ENCODE peak calls at places on chromosomes 4 and X, in five cellular contexts. X is A549, M is HepG2, O is K562, Q is endothelial cell of umbilical vein. V is an unnamed sample.

GRCh38 chrX:12946838-12947544 is 27.9 kb upstream of the TMSB4X start:
- DNase-seq in O (peak; percentile 71), Q (peak; percentile 90), M (peak; percentile 47), X (peak; percentile 55), V (peak; percentile 85)

GRCh38 chr4:14701389-14701788 is 300.9 kb upstream of the CPEB2 start:
- DNase-seq in X (no peak), Q (no peak), O (no peak), M (no peak), V (no peak)

GRCh38 chrX:10636337-10636736 is 16.0 kb upstream of the MID1 start:
- DNase-seq in M (no peak), Q (peak; percentile 73), X (peak; percentile 71), O (peak; percentile 7), V (no peak)

GRCh38 chrX:100673397-100673953 is 29.5 kb downstream of the SRPX2 start:
- DNase-seq in O (no peak), M (no peak), Q (peak; percentile 65), X (no peak), V (no peak)

GRCh38 chr4:129344058-129344457 is 248.1 kb downstream of the C4orf33 start:
- DNase-seq in X (peak; percentile 13), M (peak; percentile 19), Q (peak; percentile 50), O (peak; percentile 43), V (no peak)

GRCh38 chrX:73847991-73848390 is 285.0 kb downstream of the CHIC1 start:
- DNase-seq in M (no peak), O (no peak), Q (no peak), X (no peak), V (no peak)

GRCh38 chr4:28677808-28678207 is 1817.2 kb downstream of the STIM2 start:
- DNase-seq in X (no peak), M (no peak), O (no peak), Q (no peak), V (no peak)

GRCh38 chr4:101018836-101019235 is 328.5 kb downstream of the PPP3CA start:
- DNase-seq in Q (no peak), M (no peak), O (no peak), X (no peak), V (peak; percentile 90)

GRCh38 chr4:57989430-57989829 is 879.2 kb upstream of the IGFBP7 start:
- DNase-seq in X (no peak), O (no peak), Q (no peak), M (no peak), V (no peak)

GRCh38 chr4:158630893-158631292 is 40.8 kb downstream of the C4orf46 start:
- DNase-seq in X (no peak), O (no peak), Q (peak; percentile 62), M (no peak), V (no peak)

GRCh38 chrX:69386681-69387080 is 117.4 kb upstream of the NALF2 start:
- DNase-seq in Q (no peak), M (no peak), O (no peak), X (no peak), V (no peak)

GRCh38 chr4:57064811-57065711 is 45.1 kb downstream of the IGFBP7 start:
- DNase-seq in O (no peak), X (peak; percentile 41), M (no peak), Q (peak; percentile 87), V (no peak)

GRCh38 chr4:6755088-6755753 is 27.3 kb upstream of the KIAA0232 start:
- DNase-seq in X (no peak), O (no peak), Q (no peak), M (peak; percentile 92), V (no peak)

GRCh38 chr4:87326460-87326859 is 3.8 kb upstream of the HSD17B13 start:
- DNase-seq in Q (no peak), O (no peak), X (no peak), M (no peak), V (no peak)

GRCh38 chr4:5142726-5143125 is 91.4 kb downstream of the STK32B start:
- DNase-seq in Q (peak; percentile 53), M (peak; percentile 20), O (peak; percentile 26), X (peak; percentile 16), V (no peak)

GRCh38 chr4:42331914-42332368 is 65.3 kb upstream of the SHISA3 start:
- DNase-seq in X (peak; percentile 15), M (no peak), O (no peak), Q (peak; percentile 88), V (no peak)

GRCh38 chrX:47129879-47130358 is 14.6 kb downstream of the NDUFB11 start:
- DNase-seq in X (no peak), O (no peak), Q (peak; percentile 5), M (no peak), V (no peak)

GRCh38 chr4:38612996-38613395 is 51.0 kb upstream of the KLF3 start:
- DNase-seq in X (no peak), M (no peak), O (no peak), Q (peak; percentile 56), V (no peak)

GRCh38 chr4:2336659-2337058 is 74.8 kb upstream of the MXD4 start:
- DNase-seq in X (no peak), Q (no peak), O (no peak), M (no peak), V (no peak)
- TF ChIP-seq MYC in X (no peak), Q (no peak), O (no peak), M (no peak), V (no peak)

GRCh38 chrX:136920001-136920400 is 39.5 kb upstream of the RBMX start:
- DNase-seq in Q (peak; percentile 50), M (no peak), X (no peak), O (no peak), V (no peak)
- TF ChIP-seq MYC in Q (no peak), M (no peak), X (no peak), O (no peak), V (no peak)

DNA sequence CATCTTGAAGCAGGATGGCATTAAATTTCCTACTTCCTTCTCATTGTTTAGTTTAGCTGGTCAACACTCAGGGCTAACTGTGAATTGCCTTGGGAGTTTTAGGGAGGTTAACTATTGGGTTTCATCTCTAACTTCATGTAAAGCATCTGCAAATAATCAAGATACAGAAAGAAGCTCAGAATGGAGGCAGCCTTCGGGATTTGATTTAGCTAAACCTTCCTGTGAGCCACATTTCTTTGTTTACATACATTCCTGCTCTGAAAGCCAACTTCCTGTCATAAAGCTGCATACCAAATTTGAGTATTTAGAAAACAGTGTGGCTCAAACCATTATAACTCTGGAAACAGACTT is 131.7 kb upstream of the PCDH18 start:
- DNase-seq in X (no peak), M (no peak), O (no peak), Q (peak; percentile 62), V (no peak)
- TF ChIP-seq MYC in X (no peak), M (no peak), O (no peak), Q (no peak), V (no peak)

GRCh38 chrX:154711264-154711663 is 39.6 kb downstream of the GAB3 start:
- DNase-seq in X (no peak), M (no peak), O (no peak), Q (no peak), V (no peak)

GRCh38 chrX:154712781-154713391 is 38.0 kb downstream of the GAB3 start:
- DNase-seq in M (no peak), O (no peak), X (no peak), Q (peak; percentile 38), V (peak; percentile 68)

GRCh38 chrX:154715825-154716224 is 35.1 kb downstream of the GAB3 start:
- DNase-seq in X (no peak), Q (no peak), O (no peak), M (no peak), V (no peak)

GRCh38 chrX:154717824-154718223 is 33.1 kb downstream of the GAB3 start:
- DNase-seq in Q (no peak), X (no peak), O (peak; percentile 51), M (no peak), V (no peak)

DNA sequence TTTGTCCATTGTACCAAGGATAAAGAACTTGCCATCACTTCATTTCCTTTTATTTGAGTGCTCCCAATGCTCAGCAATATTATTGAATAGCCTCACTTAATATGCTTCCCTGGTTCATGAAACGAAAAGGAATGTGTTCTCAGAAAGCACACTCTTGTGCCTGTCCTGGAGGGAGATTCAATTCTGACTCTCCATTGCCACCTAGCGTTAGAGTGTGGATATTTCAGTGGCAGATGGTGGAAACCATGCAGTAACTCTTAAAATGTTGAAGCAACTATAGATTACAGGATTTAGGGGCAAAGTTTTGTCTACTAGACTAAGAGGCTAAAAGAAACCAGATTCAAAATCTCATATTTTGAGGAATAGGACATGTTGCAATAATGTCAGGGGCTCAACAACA is 36.0 kb downstream of the GAB3 start:
- DNase-seq in Q (peak; percentile 62), M (peak; percentile 12), X (peak; percentile 53), O (peak; percentile 60), V (no peak)
- TF ChIP-seq MYC in Q (no peak), M (no peak), X (no peak), O (no peak), V (no peak)

DNA sequence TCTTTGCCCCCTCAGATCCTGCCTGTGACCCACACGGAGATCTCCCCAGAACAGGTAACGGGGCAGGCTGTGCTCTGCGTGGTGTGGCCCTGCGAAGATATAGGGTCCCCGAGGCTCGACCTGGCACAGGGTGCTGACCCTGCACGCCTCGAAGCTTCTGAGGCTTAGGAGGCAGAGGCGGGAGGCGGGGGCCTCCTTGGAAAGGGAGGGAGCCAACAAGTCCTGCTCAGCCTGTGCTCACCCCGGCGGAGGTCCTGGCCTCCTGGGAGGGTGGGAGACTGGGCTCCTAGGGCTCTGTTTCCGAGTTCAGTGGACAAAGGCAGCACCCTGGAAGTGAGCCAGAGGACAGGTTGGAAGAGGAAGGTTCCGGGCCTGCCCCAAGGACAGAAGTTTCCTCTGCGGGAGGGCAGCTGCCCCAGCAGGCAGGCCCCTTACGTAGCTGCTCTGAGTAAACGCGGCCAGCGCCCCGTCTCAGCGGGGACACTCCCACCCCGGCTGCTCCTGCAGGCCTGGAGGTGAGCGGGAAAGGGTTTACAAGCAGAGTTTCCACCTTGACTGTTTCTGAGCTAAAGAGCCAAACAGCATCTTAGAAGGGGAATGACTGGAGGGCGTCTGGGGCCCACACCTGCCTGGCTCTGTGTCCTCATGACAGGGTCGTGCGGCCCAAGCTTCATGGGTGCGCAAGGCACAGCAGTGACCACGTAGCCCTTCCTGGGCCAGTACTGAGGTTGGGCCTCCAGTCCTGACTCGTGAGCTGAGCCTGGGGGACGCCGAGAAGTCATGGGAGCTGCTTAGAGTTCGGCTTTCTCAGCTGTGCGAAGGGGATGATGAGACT is 16.1 kb downstream of the TMEM175 start:
- DNase-seq in X (no peak), Q (no peak), M (peak; percentile 50), O (no peak), V (no peak)
- TF ChIP-seq MYC in X (no peak), Q (no peak), M (no peak), O (no peak), V (no peak)

DNA sequence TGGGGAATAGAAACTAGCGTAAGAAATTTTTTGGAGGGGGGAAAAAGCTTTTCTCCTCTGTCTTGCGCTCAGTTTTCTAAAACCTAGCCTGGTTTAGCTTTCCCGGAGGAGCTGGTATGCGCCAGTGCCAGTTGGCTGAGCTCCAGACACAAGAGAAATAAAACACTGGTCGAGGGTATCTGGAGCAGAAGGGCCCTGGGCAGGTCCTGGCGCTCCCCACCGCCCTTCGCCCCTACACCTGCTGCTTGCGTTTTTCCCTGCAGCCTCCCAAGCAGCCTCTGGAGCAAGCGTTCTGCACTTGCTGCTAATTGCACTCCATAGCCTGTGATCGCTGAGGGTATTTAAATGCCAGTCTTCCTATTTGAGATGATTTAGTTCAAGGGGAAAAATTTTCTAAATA is 816 bp downstream of the EREG start:
- DNase-seq in X (no peak), Q (peak; percentile 27), O (no peak), M (no peak), V (no peak)
- TF ChIP-seq MYC in X (no peak), Q (no peak), O (no peak), M (no peak), V (no peak)

GRCh38 chrX:153640736-153641574 is 6.0 kb upstream of the DUSP9 start:
- DNase-seq in X (no peak), O (peak; percentile 2), M (no peak), Q (no peak), V (no peak)
- TF ChIP-seq MYC in X (no peak), O (no peak), M (no peak), Q (no peak), V (no peak)

V was measured in GM12878.